ENCODE peak calls at places on chromosomes 5 and 9, in four cellular contexts. One of them, this sample, is unnamed.

GRCh38 chr5:150046031-150046430 is 40.3 kb downstream of the CSF1R start:
- DNase-seq in GM13976: no peak
- DNase-seq in substantia nigra: no peak
- DNase-seq in heart right ventricle: no peak
- DNase-seq in this sample: no peak

GRCh38 chr9:27272103-27272502 is 24.8 kb downstream of the EQTN start:
- DNase-seq in GM13976: no peak
- DNase-seq in substantia nigra: no peak
- DNase-seq in heart right ventricle: no peak
- DNase-seq in this sample: no peak

GRCh38 chr9:2181794-2182193 is 166.6 kb downstream of the SMARCA2 start:
- DNase-seq in heart right ventricle: no peak
- DNase-seq in GM13976: no peak
- DNase-seq in substantia nigra: no peak
- DNase-seq in this sample: no peak

GRCh38 chr9:5869315-5870019 is 21.2 kb upstream of the MLANA start:
- DNase-seq in heart right ventricle: no peak
- DNase-seq in GM13976: peak; percentile 42
- DNase-seq in substantia nigra: no peak
- DNase-seq in this sample: no peak

GRCh38 chr5:36300181-36300926 is 1.3 kb downstream of the RANBP3L start:
- DNase-seq in GM13976: no peak
- DNase-seq in heart right ventricle: no peak
- DNase-seq in substantia nigra: no peak
- DNase-seq in this sample: no peak

GRCh38 chr5:132812949-132813598 is at the start of gene SOWAHA:
- DNase-seq in GM13976: peak; percentile 69
- DNase-seq in heart right ventricle: no peak
- DNase-seq in substantia nigra: peak; percentile 45
- DNase-seq in this sample: no peak

GRCh38 chr9:2087500-2088313 is 72.6 kb downstream of the SMARCA2 start:
- DNase-seq in heart right ventricle: no peak
- DNase-seq in substantia nigra: no peak
- DNase-seq in GM13976: peak; percentile 53
- DNase-seq in this sample: peak; percentile 14

GRCh38 chr9:135565141-135565628 is 3.6 kb downstream of the PAEP start:
- DNase-seq in substantia nigra: no peak
- DNase-seq in GM13976: no peak
- DNase-seq in heart right ventricle: no peak
- DNase-seq in this sample: no peak

GRCh38 chr9:135136481-135136880 is 49.0 kb downstream of the OLFM1 start:
- DNase-seq in GM13976: no peak
- DNase-seq in substantia nigra: no peak
- DNase-seq in heart right ventricle: no peak
- DNase-seq in this sample: no peak

GRCh38 chr9:15070716-15071115 is 160.5 kb upstream of the FREM1 start:
- DNase-seq in substantia nigra: no peak
- DNase-seq in GM13976: no peak
- DNase-seq in heart right ventricle: no peak
- DNase-seq in this sample: no peak

GRCh38 chr5:139844472-139845145 is 49.0 kb downstream of the PSD2 start:
- DNase-seq in heart right ventricle: peak; percentile 69
- DNase-seq in substantia nigra: peak; percentile 81
- DNase-seq in GM13976: peak; percentile 85
- DNase-seq in this sample: peak; percentile 19

GRCh38 chr5:74660146-74660545 is 19.6 kb upstream of the ENC1 start:
- DNase-seq in GM13976: no peak
- DNase-seq in heart right ventricle: no peak
- DNase-seq in substantia nigra: no peak
- DNase-seq in this sample: no peak

GRCh38 chr9:136060671-136061371 is 34.3 kb downstream of the NACC2 start:
- DNase-seq in GM13976: no peak
- DNase-seq in heart right ventricle: no peak
- DNase-seq in substantia nigra: no peak
- DNase-seq in this sample: no peak

GRCh38 chr5:139676406-139676805 is 28.3 kb downstream of the CXXC5 start:
- DNase-seq in GM13976: no peak
- DNase-seq in heart right ventricle: no peak
- DNase-seq in substantia nigra: no peak
- DNase-seq in this sample: no peak

GRCh38 chr5:72244862-72245371 is 75.1 kb downstream of the MRPS27 start:
- DNase-seq in heart right ventricle: no peak
- DNase-seq in substantia nigra: peak; percentile 36
- DNase-seq in GM13976: peak; percentile 27
- DNase-seq in this sample: no peak

This sample was measured in NCI-H2227 treated with DMSO at 0.1 percent for 48 hours.